ENCODE peak calls at places on chromosomes 1 and 21, in six cellular contexts. One of them, this sample, is unnamed.

GRCh38 chr1:65419681-65420589 is 533 bp upstream of the LEPR start:
- DNase-seq in T-helper 9 cell: peak
- DNase-seq in left ventricle myocardium inferior: peak
- DNase-seq in suprapubic skin: peak
- DNase-seq in activated gamma-delta T cell: peak
- DNase-seq in effector memory CD4-positive, alpha-beta T cell: peak
- DNase-seq in this sample: peak

GRCh38 chr1:221887091-221887746 is 145.3 kb upstream of the DUSP10 start:
- DNase-seq in T-helper 9 cell: no peak
- DNase-seq in left ventricle myocardium inferior: peak
- DNase-seq in suprapubic skin: peak
- DNase-seq in activated gamma-delta T cell: no peak
- DNase-seq in effector memory CD4-positive, alpha-beta T cell: no peak
- DNase-seq in this sample: peak

GRCh38 chr1:43565600-43566360 is 35.1 kb downstream of the PTPRF start:
- DNase-seq in T-helper 9 cell: no peak
- DNase-seq in left ventricle myocardium inferior: peak
- DNase-seq in suprapubic skin: no peak
- DNase-seq in activated gamma-delta T cell: no peak
- DNase-seq in effector memory CD4-positive, alpha-beta T cell: no peak
- DNase-seq in this sample: peak

GRCh38 chr1:108000620-108001105 is 35.7 kb upstream of the VAV3 start:
- DNase-seq in T-helper 9 cell: no peak
- DNase-seq in left ventricle myocardium inferior: peak
- DNase-seq in suprapubic skin: no peak
- DNase-seq in activated gamma-delta T cell: no peak
- DNase-seq in effector memory CD4-positive, alpha-beta T cell: no peak
- DNase-seq in this sample: peak

GRCh38 chr21:29245104-29245643 is 53.5 kb upstream of the BACH1 start:
- DNase-seq in T-helper 9 cell: no peak
- DNase-seq in left ventricle myocardium inferior: no peak
- DNase-seq in suprapubic skin: no peak
- DNase-seq in activated gamma-delta T cell: no peak
- DNase-seq in effector memory CD4-positive, alpha-beta T cell: no peak
- DNase-seq in this sample: no peak

GRCh38 chr1:155134858-155135415 is 715 bp upstream of the SLC50A1 start:
- DNase-seq in T-helper 9 cell: peak
- DNase-seq in left ventricle myocardium inferior: peak
- DNase-seq in suprapubic skin: peak
- DNase-seq in activated gamma-delta T cell: no peak
- DNase-seq in effector memory CD4-positive, alpha-beta T cell: peak
- DNase-seq in this sample: peak

GRCh38 chr1:2941907-2942306 is 79.4 kb upstream of the ACTRT2 start:
- DNase-seq in T-helper 9 cell: no peak
- DNase-seq in left ventricle myocardium inferior: no peak
- DNase-seq in suprapubic skin: no peak
- DNase-seq in activated gamma-delta T cell: no peak
- DNase-seq in effector memory CD4-positive, alpha-beta T cell: no peak
- DNase-seq in this sample: no peak

GRCh38 chr1:41361495-41362356 is 492 bp downstream of the FOXO6 start:
- DNase-seq in T-helper 9 cell: no peak
- DNase-seq in left ventricle myocardium inferior: no peak
- DNase-seq in suprapubic skin: no peak
- DNase-seq in activated gamma-delta T cell: no peak
- DNase-seq in effector memory CD4-positive, alpha-beta T cell: no peak
- DNase-seq in this sample: no peak